ENCODE peak calls at places on chromosomes 12 and 14, in ten cellular contexts. I, F, A, C, H, K, J, T, G and D are unnamed samples.

GRCh38 chr12:106953352-106954260 is 2.1 kb upstream of the TMEM263 start:
- DNase-seq in I (peak; percentile 32), K (no peak), H (peak; percentile 87), G (no peak), F (no peak), A (no peak), C (no peak), J (no peak), T (no peak), D (peak; percentile 82)

GRCh38 chr12:111320233-111321050 is 48.5 kb downstream of the PHETA1 start:
- DNase-seq in T (no peak), F (no peak), C (no peak), I (no peak), H (no peak), J (no peak), G (no peak), K (no peak), A (no peak), D (no peak)

GRCh38 chr12:119576915-119577314 is 16.7 kb upstream of the TMEM233 start:
- DNase-seq in F (no peak), G (no peak), A (no peak), C (no peak), I (no peak), J (no peak), H (no peak), T (no peak), K (no peak), D (no peak)

GRCh38 chr12:9378430-9378835 is 170.2 kb upstream of the PZP start:
- DNase-seq in T (no peak), C (no peak), F (no peak), J (no peak), K (no peak), I (peak; percentile 18), G (no peak), H (no peak), A (no peak), D (peak; percentile 7)

GRCh38 chr14:92362781-92363235 is 39.8 kb downstream of the SLC24A4 start:
- DNase-seq in H (peak; percentile 71), T (no peak), G (no peak), K (no peak), I (peak; percentile 79), F (peak; percentile 1), C (no peak), A (peak; percentile 88), J (no peak), D (peak; percentile 7)

GRCh38 chr14:68216072-68216471 is 396.5 kb downstream of the RAD51B start:
- DNase-seq in K (no peak), A (no peak), C (no peak), H (no peak), J (no peak), I (no peak), F (no peak), T (no peak), G (no peak), D (peak; percentile 55)

GRCh38 chr14:51095854-51096823 is 1.2 kb upstream of the TRIM9 start:
- DNase-seq in J (no peak), A (peak; percentile 38), C (peak; percentile 38), H (peak; percentile 29), T (no peak), F (peak; percentile 50), G (no peak), K (no peak), I (peak; percentile 81), D (no peak)

GRCh38 chr12:120820885-120821510 is 83.2 kb downstream of the SPPL3 start:
- DNase-seq in H (no peak), J (peak; percentile 14), G (no peak), K (no peak), A (no peak), F (no peak), I (no peak), C (no peak), T (no peak), D (no peak)

GRCh38 chr14:31300883-31301282 is 93.3 kb upstream of the HECTD1 start:
- DNase-seq in T (no peak), K (no peak), I (no peak), C (no peak), G (no peak), A (no peak), H (no peak), J (no peak), F (no peak), D (no peak)

GRCh38 chr14:76870146-76870545 is 43.9 kb downstream of the LRRC74A start:
- DNase-seq in K (no peak), A (no peak), F (no peak), I (no peak), G (no peak), T (no peak), C (peak; percentile 20), H (peak; percentile 40), J (no peak), D (no peak)

GRCh38 chr14:59511916-59512530 is 27.7 kb downstream of the JKAMP start:
- DNase-seq in T (no peak), G (peak; percentile 16), I (peak; percentile 60), J (no peak), K (no peak), C (no peak), H (no peak), A (no peak), F (no peak), D (peak; percentile 12)

GRCh38 chr12:98559666-98560065 is 33.8 kb upstream of the SLC25A3 start:
- DNase-seq in T (no peak), G (no peak), J (no peak), K (no peak), A (no peak), H (no peak), I (no peak), F (peak; percentile 28), C (no peak), D (no peak)

GRCh38 chr14:74019743-74020142 is 594 bp downstream of the BBOF1 start:
- DNase-seq in F (peak; percentile 39), H (peak; percentile 74), G (no peak), J (no peak), A (peak; percentile 44), I (peak; percentile 31), K (no peak), T (peak; percentile 12), C (peak; percentile 74), D (peak; percentile 74)

GRCh38 chr14:75229576-75229922 is 49.1 kb upstream of the FOS start:
- DNase-seq in T (no peak), J (no peak), K (no peak), F (no peak), H (no peak), G (no peak), C (no peak), A (no peak), I (no peak), D (no peak)

GRCh38 chr14:84208451-84208850 is 1321.5 kb upstream of the FLRT2 start:
- DNase-seq in F (no peak), C (no peak), H (no peak), T (no peak), G (no peak), I (no peak), A (no peak), J (no peak), K (no peak), D (no peak)

GRCh38 chr14:31456841-31457664 is at the start of gene DTD2:
- DNase-seq in I (peak; percentile 96), H (peak; percentile 95), F (peak; percentile 97), G (peak; percentile 97), T (peak; percentile 38), A (peak; percentile 97), K (peak; percentile 81), C (peak; percentile 95), J (peak; percentile 86), D (peak; percentile 94)

GRCh38 chr12:30314506-30315100 is 381.1 kb downstream of the IPO8 start:
- DNase-seq in F (no peak), G (no peak), C (no peak), K (no peak), A (no peak), H (no peak), T (no peak), J (no peak), I (no peak), D (no peak)

GRCh38 chr14:58638231-58639205 is 756 bp downstream of the DACT1 start:
- DNase-seq in K (no peak), J (no peak), H (peak; percentile 49), G (peak; percentile 39), F (peak; percentile 49), A (peak; percentile 26), I (peak; percentile 41), T (no peak), C (peak; percentile 62), D (peak; percentile 44)

GRCh38 chr12:101935769-101936741 is 58.7 kb downstream of the DRAM1 start:
- DNase-seq in A (peak; percentile 77), I (no peak), K (no peak), C (peak; percentile 94), J (no peak), H (peak; percentile 95), F (peak; percentile 82), T (peak; percentile 92), G (peak; percentile 55), D (peak; percentile 99)